ENCODE peak calls at places on chromosomes 12 and 14, in five cellular contexts. U, P, M, V and L are unnamed samples.

GRCh38 chr12:48110691-48111315 is 4.9 kb upstream of the SENP1 start:
- DNase-seq in U (no peak), P (no peak), M (no peak), V (peak; percentile 84), L (no peak)

GRCh38 chr12:12467701-12468218 is 94.9 kb downstream of the DUSP16 start:
- DNase-seq in U (no peak), P (no peak), M (no peak), V (no peak), L (peak; percentile 64)

GRCh38 chr12:49342914-49343731 is 3.6 kb upstream of the DNAJC22 start:
- DNase-seq in U (no peak), P (no peak), M (no peak), V (no peak), L (no peak)

GRCh38 chr14:66045572-66046021 is 440.6 kb upstream of the CCDC196 start:
- DNase-seq in U (no peak), P (no peak), M (no peak), V (no peak), L (no peak)

GRCh38 chr12:6376965-6377666 is 1.8 kb upstream of the SCNN1A start:
- DNase-seq in U (no peak), P (peak; percentile 15), M (no peak), V (no peak), L (no peak)

GRCh38 chr12:57004651-57005050 is 1.7 kb downstream of the ZBTB39 start:
- DNase-seq in U (no peak), P (no peak), M (no peak), V (no peak), L (no peak)

GRCh38 chr14:90846511-90846910 is 30.3 kb upstream of the TTC7B start:
- DNase-seq in U (no peak), P (no peak), M (no peak), V (no peak), L (no peak)

GRCh38 chr12:108816652-108817335 is 40.6 kb downstream of the SSH1 start:
- DNase-seq in U (no peak), P (no peak), M (no peak), V (no peak), L (no peak)

GRCh38 chr12:612293-612692 is 51.0 kb downstream of the NINJ2 start:
- DNase-seq in U (no peak), P (no peak), M (no peak), V (no peak), L (no peak)